ENCODE peak calls at places on chromosome 18, in ten cellular contexts. I is HepG2, U is stomach, S is H1, W is HCT116, N is breast epithelium, X is prostate gland, R is suprapubic skin, O is GM12878, E is GM23338. L is an unnamed sample.

GRCh38 chr18:49359732-49360444 is 100.6 kb downstream of the DYM start:
- DNase-seq in N (no peak), E (no peak), I (no peak), R (no peak), W (no peak), O (peak), X (no peak), S (no peak), U (no peak), L (no peak)

GRCh38 chr18:47050468-47050867 is 15.0 kb upstream of the ELOA2 start:
- DNase-seq in W (peak), S (no peak), I (peak), R (no peak), E (peak), U (no peak), N (no peak), O (no peak), X (no peak), L (no peak)

GRCh38 chr18:79515331-79515730 is 119.6 kb downstream of the NFATC1 start:
- DNase-seq in O (no peak), E (no peak), N (peak), X (no peak), U (no peak), R (peak), I (no peak), S (no peak), W (no peak), L (no peak)

GRCh38 chr18:74081966-74082365 is 65.7 kb downstream of the FBXO15 start:
- DNase-seq in X (no peak), N (no peak), U (no peak), I (no peak), R (no peak), S (no peak), E (no peak), W (no peak), O (no peak), L (no peak)

GRCh38 chr18:11147962-11148654 is 1.3 kb downstream of the PIEZO2 start:
- DNase-seq in U (no peak), R (no peak), S (no peak), X (no peak), N (no peak), I (no peak), E (peak), W (no peak), O (no peak), L (no peak)

GRCh38 chr18:8559612-8560011 is 49.6 kb upstream of the RAB12 start:
- DNase-seq in N (no peak), R (no peak), I (no peak), S (no peak), O (no peak), U (no peak), E (no peak), X (no peak), W (no peak), L (no peak)

GRCh38 chr18:24914148-24914525 is 437.8 kb downstream of the ZNF521 start:
- DNase-seq in U (no peak), N (no peak), X (no peak), E (no peak), R (no peak), O (no peak), I (no peak), S (no peak), W (no peak), L (no peak)

GRCh38 chr18:49111191-49111988 is 160.6 kb upstream of the SMAD7 start:
- DNase-seq in X (no peak), O (no peak), W (no peak), E (no peak), R (no peak), U (no peak), N (no peak), S (no peak), I (peak), L (no peak)

GRCh38 chr18:46481048-46481846 is 175.8 kb downstream of the LOXHD1 start:
- DNase-seq in W (peak), R (no peak), I (peak), N (peak), S (no peak), X (peak), O (no peak), E (peak), U (peak), L (peak)

GRCh38 chr18:11489266-11489899 is 120.0 kb upstream of the SLC35G4 start:
- DNase-seq in W (no peak), E (no peak), R (no peak), U (no peak), I (no peak), S (no peak), N (no peak), X (no peak), O (no peak), L (no peak)

DNA sequence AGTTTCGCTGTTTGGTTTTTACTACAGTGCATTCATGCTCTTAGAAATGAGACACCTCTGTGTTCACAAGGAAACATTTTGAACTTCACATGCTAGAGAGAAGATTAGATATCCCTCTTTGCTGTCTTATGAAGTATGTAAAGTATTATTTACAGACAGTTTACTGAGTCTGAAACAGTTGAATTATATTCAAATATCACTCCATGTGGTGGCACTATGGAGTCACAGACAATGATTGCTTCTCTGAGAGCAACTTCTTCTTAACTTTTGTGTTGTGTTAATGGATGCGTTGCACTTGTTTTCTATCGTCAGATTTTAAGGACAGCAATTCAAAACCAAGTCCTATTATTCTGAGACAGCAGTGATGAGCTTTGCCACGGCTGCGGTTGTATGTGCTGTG is 823.6 kb downstream of the GALR1 start:
- DNase-seq in I (no peak), W (no peak), U (no peak), R (no peak), S (no peak), O (no peak), E (no peak), X (no peak), N (no peak), L (no peak)
- TF ChIP-seq CTCF in I (no peak), W (no peak), U (no peak), R (no peak), S (no peak), O (no peak), E (no peak), X (peak), N (no peak), L (no peak)

DNA sequence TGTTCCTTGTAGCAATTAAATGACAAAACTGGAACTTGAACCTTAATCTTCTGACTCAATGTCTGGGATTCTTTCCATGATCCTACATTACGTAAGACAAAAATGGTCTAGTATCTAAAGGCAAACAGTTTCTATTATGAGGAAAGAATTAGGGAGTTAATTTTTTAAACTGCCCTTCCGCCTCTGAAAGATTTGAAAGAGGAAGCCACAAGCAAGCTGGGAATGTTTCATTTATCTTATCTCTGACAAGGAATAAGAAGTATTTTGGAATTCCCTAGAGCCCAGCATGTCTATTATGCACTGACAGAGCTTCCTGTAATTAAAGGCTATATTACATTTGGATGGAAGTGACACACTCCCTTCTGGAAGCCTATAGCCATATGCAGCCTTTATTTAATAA is 558.8 kb upstream of the CDH2 start:
- DNase-seq in X (no peak), I (no peak), W (no peak), R (no peak), O (no peak), U (no peak), N (no peak), S (no peak), E (no peak), L (no peak)
- TF ChIP-seq POLR2AphosphoS5 in X (no peak), I (no peak), W (no peak), R (no peak), O (no peak), U (no peak), N (no peak), S (no peak), E (no peak), L (no peak)

GRCh38 chr18:50724631-50725235 is 95.1 kb downstream of the MRO start:
- DNase-seq in W (no peak), R (no peak), S (no peak), N (no peak), E (no peak), U (no peak), X (no peak), O (no peak), I (no peak), L (no peak)

GRCh38 chr18:50720281-50720680 is 99.5 kb downstream of the MRO start:
- DNase-seq in R (no peak), O (no peak), I (no peak), X (no peak), U (no peak), E (no peak), S (no peak), W (no peak), N (no peak), L (no peak)

GRCh38 chr18:50719471-50719987 is 100.3 kb downstream of the MRO start:
- DNase-seq in W (no peak), X (no peak), U (no peak), E (no peak), N (no peak), S (no peak), I (no peak), O (no peak), R (no peak), L (no peak)

GRCh38 chr18:50721006-50721405 is 98.8 kb downstream of the MRO start:
- DNase-seq in U (no peak), O (no peak), W (no peak), R (no peak), N (no peak), E (no peak), I (no peak), X (no peak), S (no peak), L (no peak)

DNA sequence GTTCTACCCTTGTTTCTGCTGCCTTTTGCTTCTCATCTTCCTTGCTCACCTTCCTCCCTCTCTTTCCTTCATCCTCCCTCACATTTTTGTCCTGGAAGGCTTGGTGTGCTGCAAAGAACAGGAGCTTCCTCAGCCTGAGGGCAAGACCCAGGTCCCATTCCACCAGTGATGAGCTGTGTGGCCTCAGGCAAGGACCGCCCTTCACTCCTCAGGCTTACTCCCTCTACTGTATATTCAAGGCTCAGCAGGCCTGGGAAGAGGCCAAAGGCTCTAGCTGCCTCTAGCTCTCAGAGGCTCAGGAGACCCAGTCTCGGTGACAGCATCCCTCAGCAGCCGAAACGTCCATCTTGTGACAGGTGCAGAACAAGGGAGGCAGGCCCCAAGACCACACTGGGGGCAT is 97.5 kb downstream of the MRO start:
- DNase-seq in N (no peak), U (no peak), W (no peak), X (no peak), E (no peak), I (no peak), S (no peak), R (no peak), O (no peak), L (no peak)
- TF ChIP-seq CTCF in N (no peak), U (no peak), W (peak), X (no peak), E (peak), I (no peak), S (peak), R (no peak), O (no peak), L (no peak)

GRCh38 chr18:44179693-44180092 is 501.0 kb upstream of the SETBP1 start:
- DNase-seq in W (no peak), R (no peak), I (no peak), N (no peak), S (no peak), O (no peak), E (no peak), X (no peak), U (no peak), L (no peak)
- TF ChIP-seq POLR2AphosphoS5 in W (no peak), R (no peak), I (no peak), N (no peak), S (no peak), O (no peak), E (no peak), X (no peak), U (no peak), L (no peak)

DNA sequence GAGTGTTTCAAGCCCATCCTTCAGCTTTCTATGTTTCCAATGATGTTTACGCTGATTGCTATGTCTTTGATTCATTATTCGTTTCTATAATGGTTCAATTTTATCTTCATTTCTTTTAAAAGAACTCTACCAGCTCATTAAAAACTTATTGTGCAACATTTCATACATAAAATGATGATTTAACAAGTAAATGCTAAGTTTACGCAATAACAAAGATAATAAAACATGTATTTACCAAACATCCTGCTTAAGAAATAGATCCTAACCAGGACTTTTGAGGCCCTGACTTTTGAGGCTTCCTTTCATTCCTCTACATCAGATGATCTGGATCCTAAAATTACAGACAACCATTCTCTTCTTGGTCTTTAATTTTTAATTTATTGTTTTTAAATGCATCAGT is 86.5 kb upstream of the DLGAP1 start:
- DNase-seq in O (no peak), U (no peak), S (no peak), N (no peak), I (no peak), E (no peak), X (no peak), W (no peak), R (no peak), L (no peak)
- TF ChIP-seq CTCF in O (no peak), U (no peak), S (no peak), N (no peak), I (no peak), E (no peak), X (no peak), W (no peak), R (no peak), L (no peak)

DNA sequence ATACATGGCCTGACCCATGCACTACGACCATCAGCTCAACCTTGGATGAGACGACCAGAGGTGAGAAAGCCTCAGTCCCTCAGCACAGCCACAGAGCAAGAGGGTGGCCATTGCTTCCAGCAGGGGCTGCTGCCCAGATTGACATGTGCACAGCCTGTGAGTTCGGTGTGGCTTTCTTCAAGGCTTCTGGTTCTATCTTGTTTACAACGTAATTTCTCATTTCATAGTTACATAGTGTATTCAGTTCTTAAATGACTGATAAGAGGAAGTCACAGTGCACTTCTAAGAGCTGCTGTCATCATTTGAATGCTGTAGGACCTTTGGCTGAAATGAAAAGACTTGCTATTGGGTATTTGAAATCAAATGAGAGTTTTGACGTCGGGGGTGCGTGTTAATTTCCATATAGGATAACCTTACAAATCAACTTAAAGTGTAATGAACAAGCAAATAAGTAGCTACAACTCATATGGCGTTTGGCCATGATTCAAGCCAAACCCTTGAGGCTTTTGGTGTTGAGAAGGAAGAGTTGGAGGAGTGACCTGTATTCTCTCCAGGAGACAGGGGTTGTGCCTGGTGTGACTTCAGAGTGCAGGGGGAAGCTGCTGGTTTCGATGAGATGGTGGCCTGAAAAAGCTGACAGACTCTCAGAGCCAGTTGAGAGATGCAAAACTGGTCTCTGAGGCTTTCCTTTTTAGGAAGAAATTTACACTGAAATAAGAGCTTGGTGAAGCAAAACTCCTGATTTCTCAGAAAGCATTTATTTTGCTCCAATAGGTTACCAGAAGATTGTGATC is 51.0 kb downstream of the TSHZ1 start:
- DNase-seq in X (no peak), N (no peak), S (no peak), E (no peak), R (no peak), U (no peak), I (no peak), W (no peak), O (peak), L (no peak)
- TF ChIP-seq POLR2AphosphoS5 in X (no peak), N (no peak), S (no peak), E (no peak), R (no peak), U (no peak), I (no peak), W (no peak), O (peak), L (no peak)